ENCODE peak calls at places on chromosome 19, in nine cellular contexts. T is iris pigment epithelial cell; R is Ammon's horn; L is stimulated activated CD4-positive, alpha-beta T cell treated with anti-CD3 and anti-CD28 coated beads, Interleukin-15, amount 100 ng/mL, for 24 hours; F is stimulated activated CD8-positive, alpha-beta memory T cell treated with anti-CD3 and anti-CD28 coated beads, Interleukin-7, amount 100 ng/mL, for 1 hour; N is NCI-H510A; X is substantia nigra; Y is ELR; Z is GM18507. M is an unnamed sample.

GRCh38 chr19:5037936-5038335 is 69.0 kb downstream of the KDM4B start:
- DNase-seq in T (no peak), R (no peak), L (no peak), F (no peak), N (peak), X (no peak), Y (no peak), Z (no peak), M (no peak)

GRCh38 chr19:45781282-45782161 is 768 bp downstream of the DMPK start:
- DNase-seq in T (no peak), R (no peak), L (no peak), F (no peak), N (peak), X (no peak), Y (peak), Z (no peak), M (no peak)

GRCh38 chr19:1854542-1855039 is 6.3 kb upstream of the REXO1 start:
- DNase-seq in T (no peak), R (no peak), L (no peak), F (no peak), N (no peak), X (no peak), Y (no peak), Z (no peak), M (no peak)

GRCh38 chr19:49488863-49489537 is 1.6 kb downstream of the RPL13A start:
- DNase-seq in T (no peak), R (no peak), L (peak), F (no peak), N (no peak), X (no peak), Y (no peak), Z (no peak), M (no peak)

GRCh38 chr19:17948967-17949930 is 16.4 kb downstream of the CCDC124 start:
- DNase-seq in T (no peak), R (no peak), L (no peak), F (no peak), N (no peak), X (no peak), Y (no peak), Z (no peak), M (no peak)

GRCh38 chr19:50922316-50922853 is 11.2 kb upstream of the KLK4 start:
- DNase-seq in T (peak), R (peak), L (peak), F (peak), N (peak), X (peak), Y (peak), Z (peak), M (peak)

GRCh38 chr19:10568444-10568825 is 344 bp downstream of the CDKN2D start:
- DNase-seq in T (peak), R (peak), L (peak), F (no peak), N (peak), X (no peak), Y (peak), Z (no peak), M (no peak)

GRCh38 chr19:28234637-28235036 is 978.3 kb downstream of the UQCRFS1 start:
- DNase-seq in T (no peak), R (no peak), L (no peak), F (no peak), N (no peak), X (no peak), Y (no peak), Z (no peak), M (no peak)

GRCh38 chr19:55340784-55341147 is 1.1 kb downstream of the KMT5C start:
- DNase-seq in T (no peak), R (no peak), L (peak), F (no peak), N (peak), X (no peak), Y (peak), Z (no peak), M (no peak)

GRCh38 chr19:10884273-10884672 is 12.9 kb downstream of the CARM1 start:
- DNase-seq in T (peak), R (no peak), L (no peak), F (no peak), N (no peak), X (no peak), Y (peak), Z (no peak), M (no peak)

GRCh38 chr19:39996218-39996810 is 546 bp upstream of the ZNF546 start:
- DNase-seq in T (peak), R (peak), L (peak), F (no peak), N (no peak), X (no peak), Y (peak), Z (peak), M (no peak)

GRCh38 chr19:53328967-53329366 is 4.6 kb upstream of the ZNF845 start:
- DNase-seq in T (peak), R (no peak), L (peak), F (no peak), N (no peak), X (no peak), Y (no peak), Z (no peak), M (no peak)

GRCh38 chr19:46133101-46133627 is 8.7 kb upstream of the IGFL3 start:
- DNase-seq in T (peak), R (peak), L (no peak), F (no peak), N (peak), X (no peak), Y (peak), Z (no peak), M (no peak)

GRCh38 chr19:58395979-58396627 is 647 bp downstream of the RNF225 start:
- DNase-seq in T (peak), R (no peak), L (peak), F (no peak), N (no peak), X (no peak), Y (no peak), Z (no peak), M (no peak)

GRCh38 chr19:49896863-49897621 is at the start of gene IL4I1:
- DNase-seq in T (no peak), R (peak), L (peak), F (peak), N (no peak), X (peak), Y (peak), Z (peak), M (peak)